ENCODE peak calls at places on chromosomes 3 and 15, in four cellular contexts. J, Z, I and A are unnamed samples.

GRCh38 chr3:159804726-159805410 is 183.8 kb upstream of the IL12A start:
- DNase-seq in J (peak; percentile 41), I (peak; percentile 90), Z (no peak), A (peak; percentile 73)

GRCh38 chr15:25249236-25250010 is 189.4 kb downstream of the UBE3A start:
- DNase-seq in I (no peak), Z (no peak), J (peak; percentile 4), A (no peak)

GRCh38 chr3:133928903-133929607 is 33.4 kb upstream of the RAB6B start:
- DNase-seq in Z (no peak), I (no peak), J (no peak), A (no peak)

GRCh38 chr15:42955518-42955917 is 34.9 kb upstream of the TTBK2 start:
- DNase-seq in Z (no peak), I (no peak), J (no peak), A (no peak)

GRCh38 chr3:13266651-13267347 is 153.3 kb downstream of the NUP210 start:
- DNase-seq in J (no peak), I (no peak), Z (no peak), A (no peak)

GRCh38 chr3:147838650-147839049 is 429.5 kb downstream of the ZIC1 start:
- DNase-seq in Z (no peak), J (no peak), I (no peak), A (no peak)

GRCh38 chr3:78726545-78726944 is 1041.3 kb downstream of the ROBO1 start:
- DNase-seq in I (no peak), Z (no peak), J (no peak), A (no peak)

GRCh38 chr3:31361391-31362273 is 171.1 kb upstream of the STT3B start:
- DNase-seq in Z (no peak), J (no peak), I (no peak), A (no peak)

GRCh38 chr15:29132110-29132420 is 137.6 kb downstream of the NSMCE3 start:
- DNase-seq in Z (no peak), I (peak; percentile 57), J (no peak), A (no peak)

GRCh38 chr15:90062729-90063684 is 39.3 kb downstream of the IDH2 start:
- DNase-seq in J (no peak), Z (no peak), I (no peak), A (peak; percentile 84)

GRCh38 chr3:13539671-13540070 is 9.3 kb upstream of the FBLN2 start:
- DNase-seq in J (no peak), I (no peak), Z (no peak), A (no peak)

GRCh38 chr3:33787328-33788009 is 11.0 kb upstream of the PDCD6IP start:
- DNase-seq in Z (no peak), I (peak; percentile 73), J (peak; percentile 46), A (peak; percentile 54)

GRCh38 chr3:149273096-149273751 is 51.6 kb upstream of the CP start:
- DNase-seq in J (no peak), I (no peak), Z (peak; percentile 45), A (no peak)

GRCh38 chr15:68818671-68819450 is 1.8 kb downstream of the ANP32A start:
- DNase-seq in I (peak; percentile 80), J (peak; percentile 76), Z (no peak), A (peak; percentile 70)

GRCh38 chr3:185852562-185853135 is 27.8 kb upstream of the IGF2BP2 start:
- DNase-seq in J (no peak), I (no peak), Z (no peak), A (no peak)

GRCh38 chr15:41880156-41880877 is 13.5 kb downstream of the SPTBN5 start:
- DNase-seq in J (no peak), I (no peak), Z (no peak), A (peak; percentile 47)

GRCh38 chr15:49135893-49136292 is 19.5 kb downstream of the COPS2 start:
- DNase-seq in I (no peak), Z (no peak), J (no peak), A (no peak)

GRCh38 chr3:105647047-105647446 is 221.8 kb downstream of the CBLB start:
- DNase-seq in I (no peak), Z (no peak), J (no peak), A (peak; percentile 47)

GRCh38 chr3:118501152-118501551 is 533.5 kb downstream of the IGSF11 start:
- DNase-seq in J (peak; percentile 65), I (peak; percentile 86), Z (no peak), A (no peak)

GRCh38 chr3:149276621-149277020 is 55.0 kb upstream of the CP start:
- DNase-seq in J (no peak), Z (no peak), I (no peak), A (no peak)

GRCh38 chr15:62752687-62753517 is 289.6 kb upstream of the TPM1 start:
- DNase-seq in I (no peak), Z (no peak), J (no peak), A (no peak)

GRCh38 chr15:48925714-48926223 is 38.0 kb downstream of the SHC4 start:
- DNase-seq in J (no peak), I (no peak), Z (no peak), A (no peak)

GRCh38 chr3:133856316-133856715 is 39.4 kb downstream of the RAB6B start:
- DNase-seq in Z (no peak), J (no peak), I (no peak), A (no peak)

GRCh38 chr3:169189486-169189885 is 474.0 kb downstream of the MECOM start:
- DNase-seq in J (no peak), I (no peak), Z (no peak), A (no peak)

GRCh38 chr15:96014939-96015338 is 315.6 kb upstream of the NR2F2 start:
- DNase-seq in Z (no peak), I (no peak), J (no peak), A (no peak)

GRCh38 chr3:42678447-42678846 is 6.9 kb upstream of the KLHL40 start:
- DNase-seq in I (peak; percentile 25), J (no peak), Z (no peak), A (no peak)
- TF ChIP-seq CTCF in I (no peak), J (no peak), Z (no peak), A (no peak)

DNA sequence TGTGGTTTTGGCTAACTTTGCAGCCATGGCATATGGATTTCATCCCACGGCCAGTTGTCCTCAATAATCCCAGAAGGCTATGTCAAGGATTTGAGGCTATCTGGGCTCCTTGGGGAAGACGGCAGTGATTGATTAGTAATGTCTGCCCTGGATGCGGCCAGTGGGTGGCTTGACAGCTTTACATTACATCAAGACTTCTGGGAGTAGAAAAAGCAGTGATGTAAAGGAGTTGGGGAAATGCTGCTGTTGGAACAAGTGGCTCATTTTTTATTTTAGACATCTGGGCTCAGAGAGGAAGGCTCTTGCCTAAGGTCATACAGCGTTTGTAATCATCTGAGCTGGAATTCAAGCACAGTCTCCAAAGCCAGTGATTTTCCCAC is 94.1 kb downstream of the FLNB start:
- DNase-seq in J (no peak), I (peak; percentile 33), Z (no peak), A (no peak)
- TF ChIP-seq EP300 in J (no peak), I (no peak), Z (no peak), A (no peak)

GRCh38 chr3:38970851-38971638 is 80.7 kb downstream of the SCN11A start:
- DNase-seq in I (no peak), J (no peak), Z (no peak), A (no peak)
- TF ChIP-seq CTCF in I (no peak), J (no peak), Z (no peak), A (no peak)

GRCh38 chr3:41705893-41706292 is 256.0 kb downstream of the ULK4 start:
- DNase-seq in I (no peak), J (no peak), Z (no peak), A (no peak)

GRCh38 chr3:41710646-41711388 is 251.1 kb downstream of the ULK4 start:
- DNase-seq in Z (no peak), J (no peak), I (no peak), A (no peak)

GRCh38 chr3:41711656-41712055 is 250.2 kb downstream of the ULK4 start:
- DNase-seq in Z (peak; percentile 2), J (no peak), I (no peak), A (no peak)

GRCh38 chr3:41708176-41708575 is 253.7 kb downstream of the ULK4 start:
- DNase-seq in I (no peak), Z (no peak), J (no peak), A (no peak)
- TF ChIP-seq EP300 in I (no peak), Z (no peak), J (no peak), A (no peak)

GRCh38 chr3:14646589-14647413 is 4.8 kb upstream of the CCDC174 start:
- DNase-seq in I (no peak), J (no peak), Z (no peak), A (no peak)
- TF ChIP-seq CTCF in I (no peak), J (no peak), Z (no peak), A (no peak)

DNA sequence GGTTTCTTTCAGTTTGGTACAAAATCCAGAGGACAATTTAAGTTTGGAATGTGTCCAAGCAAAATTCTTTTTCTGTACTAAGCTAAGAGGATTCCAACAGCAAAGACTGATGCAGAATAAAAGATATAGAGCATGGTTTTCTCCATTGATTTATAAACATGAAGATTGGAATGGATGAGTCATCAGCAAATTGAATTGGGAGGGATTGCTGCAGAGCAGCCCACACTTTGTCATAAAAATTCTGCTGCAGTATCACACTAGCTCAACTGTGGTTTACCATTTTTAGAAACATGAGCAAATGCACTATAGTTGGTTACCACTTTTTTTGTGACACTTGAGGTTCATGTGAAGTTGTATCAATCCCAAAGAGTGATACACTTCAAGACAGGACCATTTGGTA is 16.1 kb upstream of the LARP6 start:
- DNase-seq in I (no peak), Z (no peak), J (no peak), A (no peak)
- TF ChIP-seq EP300 in I (no peak), Z (no peak), J (no peak), A (no peak)

GRCh38 chr3:14592390-14592789 is 52.2 kb upstream of the GRIP2 start:
- DNase-seq in J (no peak), Z (no peak), I (peak; percentile 25), A (no peak)

GRCh38 chr3:14595561-14595960 is 55.4 kb upstream of the GRIP2 start:
- DNase-seq in Z (no peak), J (no peak), I (no peak), A (no peak)

GRCh38 chr3:14588713-14589112 is 48.6 kb upstream of the GRIP2 start:
- DNase-seq in Z (no peak), I (peak; percentile 55), J (no peak), A (no peak)

GRCh38 chr3:14590594-14590993 is 50.5 kb upstream of the GRIP2 start:
- DNase-seq in Z (no peak), J (no peak), I (no peak), A (no peak)

GRCh38 chr3:14592836-14593235 is 52.7 kb upstream of the GRIP2 start:
- DNase-seq in J (no peak), I (no peak), Z (no peak), A (no peak)
- TF ChIP-seq CTCF in J (no peak), I (no peak), Z (no peak), A (no peak)